ENCODE peak calls at places on chromosomes 2 and 18, in nine cellular contexts. B is activated CD4-positive, alpha-beta memory T cell treated with anti-CD3 and anti-CD28 coated beads for 36 hours; S is CD4-positive, alpha-beta T cell; G is cardiac muscle cell; A is iPS-NIHi11; E is T-cell; H is activated gamma-delta T cell treated with Interleukin-2 at 50 U/mL for 16 hours; R is stimulated activated CD8-positive, alpha-beta memory T cell treated with anti-CD3 and anti-CD28 coated beads, Interleukin-12 subunit alpha, Interleukin-12 subunit beta, amount 100 ng/mL, for 1 hour; W is mucosa of descending colon. D is an unnamed sample.

GRCh38 chr2:64978514-64979268 is 10.5 kb upstream of the SLC1A4 start:
- DNase-seq in B (no peak), S (no peak), G (peak), A (no peak), E (no peak), H (no peak), R (no peak), W (no peak), D (no peak)

GRCh38 chr2:241506793-241507429 is 1.5 kb downstream of the STK25 start:
- DNase-seq in B (no peak), S (no peak), G (no peak), A (no peak), E (no peak), H (no peak), R (no peak), W (no peak), D (no peak)

GRCh38 chr2:149877913-149878312 is 290.3 kb upstream of the MMADHC start:
- DNase-seq in B (no peak), S (no peak), G (no peak), A (no peak), E (no peak), H (no peak), R (no peak), W (no peak), D (no peak)

GRCh38 chr2:146228659-146229058 is 1616.2 kb upstream of the ACVR2A start:
- DNase-seq in B (no peak), S (no peak), G (no peak), A (no peak), E (no peak), H (no peak), R (no peak), W (no peak), D (no peak)

GRCh38 chr2:102294802-102295489 is 16.4 kb upstream of the IL1RL1 start:
- DNase-seq in B (no peak), S (no peak), G (peak), A (no peak), E (no peak), H (no peak), R (no peak), W (no peak), D (no peak)

GRCh38 chr2:27723372-27724144 is 48.0 kb upstream of the MRPL33 start:
- DNase-seq in B (peak), S (no peak), G (peak), A (peak), E (no peak), H (no peak), R (no peak), W (peak), D (no peak)

GRCh38 chr2:84904717-84905174 is 710 bp upstream of the TMSB10 start:
- DNase-seq in B (peak), S (no peak), G (peak), A (peak), E (no peak), H (peak), R (no peak), W (peak), D (peak)

GRCh38 chr2:156695020-156695419 is 258.8 kb downstream of the GPD2 start:
- DNase-seq in B (no peak), S (no peak), G (no peak), A (no peak), E (no peak), H (no peak), R (no peak), W (no peak), D (no peak)

GRCh38 chr2:19378939-19379338 is 20.5 kb upstream of the OSR1 start:
- DNase-seq in B (no peak), S (no peak), G (no peak), A (no peak), E (no peak), H (no peak), R (no peak), W (no peak), D (no peak)

GRCh38 chr2:239598011-239598731 is 197.4 kb upstream of the HDAC4 start:
- DNase-seq in B (no peak), S (no peak), G (no peak), A (no peak), E (no peak), H (no peak), R (no peak), W (no peak), D (no peak)

GRCh38 chr2:170006592-170007327 is 171.2 kb upstream of the MYO3B start:
- DNase-seq in B (no peak), S (no peak), G (peak), A (no peak), E (no peak), H (no peak), R (no peak), W (no peak), D (no peak)

GRCh38 chr2:190746971-190747761 is 98.3 kb downstream of the NAB1 start:
- DNase-seq in B (no peak), S (no peak), G (peak), A (no peak), E (no peak), H (no peak), R (no peak), W (no peak), D (no peak)

GRCh38 chr18:12694032-12694431 is 8.5 kb downstream of the CEP76 start:
- DNase-seq in B (peak), S (no peak), G (no peak), A (no peak), E (no peak), H (no peak), R (no peak), W (peak), D (no peak)

D was measured in CD8-positive, alpha-beta T cell.